ENCODE peak calls at places on chromosomes 11 and 22, in eight cellular contexts. P is aorta; E is CD8-positive, alpha-beta memory T cell; K is HCT116; J is GM23338; X is upper lobe of right lung; N is body of pancreas; C is uterus. L is an unnamed sample. For H3K36me3, the result is how much of the 10 kb centered on the place peaks cover.

GRCh38 chr11:79363261-79363660 is 77.6 kb downstream of the TENM4 start:
- DNase-seq in K (no peak), C (no peak), P (no peak), J (no peak), X (no peak), E (no peak), N (no peak), L (no peak)

GRCh38 chr11:119472856-119473222 is 49.9 kb upstream of the THY1 start:
- DNase-seq in X (no peak), P (no peak), J (no peak), K (no peak), E (no peak), N (no peak), C (no peak), L (no peak)

GRCh38 chr22:34102633-34103032 is 182.4 kb upstream of the LARGE1 start:
- DNase-seq in C (no peak), E (no peak), N (no peak), J (peak), K (no peak), P (no peak), X (no peak), L (no peak)

GRCh38 chr22:43007519-43008102 is 7.3 kb downstream of the PACSIN2 start:
- DNase-seq in J (no peak), N (peak), C (no peak), P (no peak), X (peak), E (no peak), K (no peak), L (peak)

GRCh38 chr11:11701070-11701469 is 79.3 kb upstream of the GALNT18 start:
- DNase-seq in N (no peak), X (no peak), E (no peak), K (peak), P (no peak), J (no peak), C (no peak), L (no peak)

GRCh38 chr11:16928052-16928451 is 86.2 kb downstream of the PLEKHA7 start:
- DNase-seq in X (no peak), E (no peak), N (no peak), C (no peak), K (no peak), J (no peak), P (no peak), L (peak)

GRCh38 chr11:62054484-62055121 is 69.2 kb upstream of the INCENP start:
- DNase-seq in X (no peak), J (peak), E (no peak), P (no peak), C (no peak), N (peak), K (peak), L (no peak)

GRCh38 chr22:45863981-45864751 is 112.8 kb downstream of the WNT7B start:
- DNase-seq in P (peak), J (peak), N (peak), K (peak), C (peak), X (peak), E (peak), L (peak)

GRCh38 chr22:22818861-22819855 is 68.5 kb upstream of the IGLL5 start:
- DNase-seq in C (no peak), X (no peak), P (no peak), K (no peak), N (no peak), J (no peak), E (no peak), L (no peak)

GRCh38 chr11:119687220-119688046 is 41.6 kb downstream of the NECTIN1 start:
- DNase-seq in C (no peak), N (no peak), P (no peak), J (no peak), E (no peak), X (no peak), K (no peak), L (no peak)

GRCh38 chr11:83044958-83045712 is 26.6 kb downstream of the RAB30 start:
- DNase-seq in K (no peak), C (no peak), E (no peak), N (no peak), X (no peak), P (no peak), J (peak), L (no peak)

GRCh38 chr11:86162257-86162656 is 82.3 kb upstream of the EED start:
- DNase-seq in X (no peak), N (no peak), E (no peak), J (no peak), P (no peak), K (no peak), C (peak), L (peak)
- H3K27ac ChIP-seq in X (peak), N (peak), E (peak), J (no peak), P (no peak), K (no peak), C (no peak), L (no peak)

DNA sequence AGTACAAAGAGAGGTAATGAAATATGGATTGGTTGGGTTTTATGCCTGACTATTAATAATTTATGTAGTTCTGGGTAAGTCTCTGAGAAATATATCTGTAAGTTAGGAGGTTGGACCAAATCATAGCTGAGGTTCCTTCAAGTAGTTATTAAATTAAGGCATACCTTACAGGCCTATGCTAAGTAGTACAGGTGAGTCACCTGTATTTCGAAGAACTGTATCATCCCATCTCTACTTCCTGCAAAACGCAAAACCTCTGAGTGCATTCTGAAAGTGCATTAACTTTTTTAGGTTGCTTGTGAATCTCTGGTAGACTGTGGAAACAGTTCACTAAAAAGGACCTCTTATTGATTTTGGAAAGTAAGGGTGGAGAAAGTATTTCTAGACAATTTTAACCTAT is 37.1 kb downstream of the APOL5 start:
- DNase-seq in E (no peak), P (no peak), J (no peak), X (no peak), K (no peak), N (no peak), C (no peak), L (no peak)
- H3K36me3 ChIP-seq in E (under half), P (under half), J (under half), X (under half), K (under half), N (under half), C (under half), L (under half)

GRCh38 chr22:28904211-28904808 is 20.9 kb downstream of the ZNRF3 start:
- DNase-seq in X (no peak), K (no peak), E (no peak), P (peak), C (no peak), J (no peak), N (no peak), L (peak)
- H3K27ac ChIP-seq in X (peak), K (peak), E (no peak), P (peak), C (peak), J (peak), N (peak), L (peak)

GRCh38 chr22:20088263-20088648 is 8.2 kb downstream of the DGCR8 start:
- DNase-seq in P (peak), E (no peak), K (no peak), X (no peak), N (no peak), C (no peak), J (no peak), L (no peak)

GRCh38 chr22:20087319-20088262 is 7.5 kb downstream of the DGCR8 start:
- DNase-seq in C (no peak), P (peak), K (no peak), N (no peak), E (no peak), J (no peak), X (no peak), L (no peak)

GRCh38 chr22:20085651-20086050 is 5.6 kb downstream of the DGCR8 start:
- DNase-seq in K (no peak), J (no peak), P (peak), C (no peak), N (no peak), E (no peak), X (no peak), L (no peak)

GRCh38 chr22:20086101-20086599 is 6.1 kb downstream of the DGCR8 start:
- DNase-seq in E (no peak), P (peak), C (no peak), N (no peak), J (no peak), X (no peak), K (no peak), L (no peak)

GRCh38 chr22:20086763-20087162 is 6.7 kb downstream of the DGCR8 start:
- DNase-seq in J (no peak), K (no peak), N (no peak), X (no peak), P (peak), C (no peak), E (no peak), L (no peak)
- H3K36me3 ChIP-seq in J (under half), K (half or more), N (under half), X (half or more), P (under half), C (under half), E (half or more), L (half or more)

L was measured in thyroid gland.